ENCODE peak calls at places on chromosome 2, in five cellular contexts. C is SK-N-SH, I is HCT116, K is GM23338, J is GM23248. E is an unnamed sample.

GRCh38 chr2:86566158-86566827 is 3.0 kb upstream of the CHMP3 start:
- DNase-seq in I (no peak), K (no peak), J (peak; percentile 33), C (no peak), E (no peak)

GRCh38 chr2:185279999-185280398 is 458.6 kb upstream of the FSIP2 start:
- DNase-seq in C (peak; percentile 3), K (peak; percentile 43), I (no peak), J (peak; percentile 33), E (no peak)

GRCh38 chr2:207231962-207232361 is 66.2 kb upstream of the KLF7 start:
- DNase-seq in I (no peak), C (no peak), K (no peak), J (peak; percentile 35), E (no peak)

GRCh38 chr2:182504903-182505302 is 78.1 kb upstream of the PDE1A start:
- DNase-seq in J (peak; percentile 88), C (no peak), I (no peak), K (no peak), E (no peak)

GRCh38 chr2:158043181-158043948 is 58.3 kb upstream of the UPP2 start:
- DNase-seq in K (no peak), I (no peak), J (no peak), C (peak; percentile 43), E (no peak)

GRCh38 chr2:135709992-135710391 is 31.7 kb upstream of the UBXN4 start:
- DNase-seq in J (peak; percentile 53), I (peak; percentile 8), K (peak; percentile 56), C (peak; percentile 73), E (peak; percentile 47)

GRCh38 chr2:64361151-64361938 is 92.6 kb upstream of the LGALSL start:
- DNase-seq in C (no peak), J (no peak), I (no peak), K (no peak), E (no peak)

GRCh38 chr2:96869281-96869823 is 528 bp downstream of the SEMA4C start:
- DNase-seq in J (peak; percentile 79), I (peak; percentile 19), C (peak; percentile 85), K (peak; percentile 67), E (peak; percentile 79)

GRCh38 chr2:220504890-220505564 is 877.6 kb downstream of the SLC4A3 start:
- DNase-seq in K (peak; percentile 48), I (no peak), C (no peak), J (peak; percentile 74), E (no peak)

GRCh38 chr2:69946351-69947077 is 14.9 kb downstream of the ASPRV1 start:
- DNase-seq in J (peak; percentile 63), C (no peak), K (no peak), I (peak; percentile 34), E (no peak)

GRCh38 chr2:127733816-127734537 is 32.7 kb downstream of the SFT2D3 start:
- DNase-seq in J (peak; percentile 69), K (no peak), I (no peak), C (no peak), E (no peak)

GRCh38 chr2:215705771-215706261 is 269.9 kb upstream of the FN1 start:
- DNase-seq in K (no peak), J (no peak), I (no peak), C (no peak), E (no peak)

GRCh38 chr2:46954951-46955571 is 39.5 kb upstream of the MCFD2 start:
- DNase-seq in K (no peak), I (no peak), J (peak; percentile 94), C (no peak), E (peak; percentile 61)

GRCh38 chr2:192773044-192773443 is 578.3 kb upstream of the TMEFF2 start:
- DNase-seq in K (no peak), C (no peak), I (no peak), J (no peak), E (no peak)

GRCh38 chr2:46438102-46438501 is 41.3 kb upstream of the TMEM247 start:
- DNase-seq in I (no peak), K (no peak), C (no peak), J (no peak), E (no peak)

GRCh38 chr2:8684421-8684884 is 2.6 kb downstream of the ID2 start:
- DNase-seq in C (peak; percentile 52), I (peak; percentile 38), J (peak; percentile 76), K (peak; percentile 21), E (peak; percentile 54)

GRCh38 chr2:119228964-119229363 is 5.3 kb downstream of the STEAP3 start:
- DNase-seq in I (no peak), C (no peak), J (no peak), K (no peak), E (no peak)

DNA sequence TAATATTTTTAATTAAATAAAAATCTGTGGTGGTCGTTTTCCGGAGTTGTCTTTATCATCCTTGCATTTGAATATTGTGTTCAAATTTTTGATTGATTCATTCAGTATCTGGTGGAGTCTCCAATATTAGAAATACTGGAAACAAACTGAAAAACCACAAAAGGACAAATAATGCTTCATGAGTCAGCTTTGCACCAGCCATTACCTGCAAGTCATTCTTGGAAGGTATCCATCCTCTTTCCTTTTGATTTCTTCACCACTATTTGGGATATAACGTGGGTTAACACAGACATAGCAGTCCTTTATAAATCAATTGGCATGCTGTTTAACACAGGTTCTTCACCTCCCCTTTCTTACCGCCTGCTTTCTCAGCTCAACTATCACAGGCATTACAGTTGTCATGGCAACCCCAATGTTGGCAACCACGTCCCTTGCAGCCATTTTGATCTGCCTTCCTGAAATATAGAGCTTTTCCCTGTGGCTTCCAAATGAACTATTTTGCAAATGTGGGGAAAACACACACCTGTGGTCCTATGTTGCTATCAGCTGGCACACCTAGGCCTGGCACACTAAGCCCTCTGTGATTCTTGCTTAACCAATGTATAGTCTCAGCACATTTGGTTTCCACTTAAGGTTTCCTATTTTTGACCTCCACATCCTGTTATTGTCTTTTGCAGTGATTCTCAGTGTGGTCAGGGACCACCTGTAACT is 6.5 kb downstream of the CTLA4 start:
- DNase-seq in I (no peak), C (no peak), J (no peak), K (peak; percentile 70), E (peak; percentile 53)
- H2AFZ ChIP-seq in I (no peak overlapping the region), C (no peak overlapping the region), J (no peak overlapping the region), K (peak overlapping the region; percentile 70), E (peak overlapping the region; percentile 82)

DNA sequence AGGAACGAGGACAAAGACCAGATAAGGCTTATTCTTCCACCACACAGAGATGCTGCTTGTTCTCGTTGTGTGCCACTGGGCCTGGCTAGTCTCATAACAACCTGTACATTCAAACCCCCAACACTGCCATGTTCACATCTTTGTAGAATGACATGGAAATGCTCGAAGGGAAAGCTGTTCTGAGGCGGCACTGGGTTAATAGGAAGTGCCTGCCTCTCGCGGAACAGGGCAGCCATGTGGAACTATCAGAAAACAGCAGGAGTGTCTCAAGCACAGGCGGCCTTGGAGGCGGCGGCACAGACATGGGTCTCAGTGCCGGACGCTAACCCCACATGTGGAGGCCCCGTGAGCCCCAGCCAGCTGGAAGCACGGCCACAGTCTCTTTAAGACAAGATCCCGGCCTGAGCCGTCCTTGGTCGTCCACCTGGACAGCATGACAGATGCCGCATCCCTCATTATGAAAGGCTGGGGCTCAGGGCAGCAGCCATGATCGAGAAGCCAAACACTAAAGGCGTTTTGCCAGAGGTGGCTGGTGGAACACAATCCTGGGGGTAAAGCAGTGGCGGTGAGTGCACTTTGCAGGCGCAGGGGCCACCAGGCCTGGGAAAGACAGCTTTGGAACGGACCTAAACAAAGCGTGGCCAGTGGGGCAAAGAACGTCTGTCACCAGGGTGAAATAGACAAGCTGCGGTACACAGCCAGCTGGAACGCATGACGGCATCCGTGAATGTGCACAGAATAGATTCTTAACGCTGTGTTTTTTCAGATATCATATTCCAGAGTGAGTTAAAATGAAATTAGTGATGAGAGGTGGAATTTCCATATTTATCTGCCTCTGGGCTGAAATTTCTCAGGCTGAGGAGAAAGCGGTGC is 161.0 kb downstream of the HDAC4 start:
- DNase-seq in I (no peak), K (no peak), C (peak; percentile 76), J (no peak), E (peak; percentile 44)
- H3K4me3 ChIP-seq in I (no peak overlapping the region), K (no peak overlapping the region), C (no peak overlapping the region), J (no peak overlapping the region), E (no peak overlapping the region)

GRCh38 chr2:40208478-40208877 is 243.4 kb downstream of the SLC8A1 start:
- DNase-seq in K (no peak), C (no peak), J (no peak), I (no peak), E (no peak)

GRCh38 chr2:40210344-40210967 is 241.4 kb downstream of the SLC8A1 start:
- DNase-seq in C (no peak), K (no peak), J (no peak), I (no peak), E (no peak)

GRCh38 chr2:40213071-40213470 is 238.8 kb downstream of the SLC8A1 start:
- DNase-seq in C (no peak), J (peak; percentile 82), K (peak; percentile 18), I (no peak), E (peak; percentile 15)

GRCh38 chr2:40210968-40211353 is 240.9 kb downstream of the SLC8A1 start:
- DNase-seq in C (no peak), J (no peak), I (no peak), K (no peak), E (no peak)

GRCh38 chr2:40209728-40210127 is 242.2 kb downstream of the SLC8A1 start:
- DNase-seq in C (no peak), I (no peak), K (no peak), J (no peak), E (no peak)
- TF ChIP-seq EZH2phosphoT487 in C (no peak), I (no peak), K (no peak), J (no peak), E (no peak)

GRCh38 chr2:172978053-172978383 is 97.6 kb upstream of the MAP3K20 start:
- DNase-seq in I (no peak), K (no peak), C (no peak), J (no peak), E (no peak)

GRCh38 chr2:172974762-172975161 is 100.9 kb upstream of the MAP3K20 start:
- DNase-seq in I (no peak), K (no peak), C (no peak), J (no peak), E (no peak)

GRCh38 chr2:172976816-172977215 is 98.8 kb upstream of the MAP3K20 start:
- DNase-seq in J (no peak), C (no peak), I (no peak), K (no peak), E (no peak)

GRCh38 chr2:172977330-172978052 is 98.2 kb upstream of the MAP3K20 start:
- DNase-seq in J (no peak), K (peak; percentile 53), C (no peak), I (no peak), E (peak; percentile 34)

GRCh38 chr2:172976076-172976579 is 99.5 kb upstream of the MAP3K20 start:
- DNase-seq in K (no peak), J (no peak), I (no peak), C (no peak), E (no peak)
- H2AFZ ChIP-seq in K (no peak overlapping the region), J (no peak overlapping the region), I (no peak overlapping the region), C (no peak overlapping the region), E (no peak overlapping the region)